ENCODE peak calls at places on chromosomes 16 and 17, in six cellular contexts. One of them, this sample, is unnamed.

GRCh38 chr16:50940275-50940854 is 198.5 kb downstream of the CYLD start:
- DNase-seq in OCI-M1: no peak
- DNase-seq in heart left ventricle: no peak
- DNase-seq in upper lobe of right lung: no peak
- DNase-seq in activated naive CD4-positive, alpha-beta T cell treated with anti-CD3 and anti-CD28 coated beads, Interleukin-2, amount 10 ng/mL, durations not matched to agents 7 days and 5 days: no peak
- DNase-seq in thoracic aorta: no peak
- DNase-seq in this sample: no peak

GRCh38 chr17:3754458-3755334 is 31.0 kb downstream of the HASPIN start:
- DNase-seq in OCI-M1: no peak
- DNase-seq in heart left ventricle: no peak
- DNase-seq in upper lobe of right lung: peak; percentile 95
- DNase-seq in activated naive CD4-positive, alpha-beta T cell treated with anti-CD3 and anti-CD28 coated beads, Interleukin-2, amount 10 ng/mL, durations not matched to agents 7 days and 5 days: peak; percentile 84
- DNase-seq in thoracic aorta: no peak
- DNase-seq in this sample: peak; percentile 87

GRCh38 chr16:57906385-57907316 is 64.3 kb downstream of the CNGB1 start:
- DNase-seq in OCI-M1: no peak
- DNase-seq in heart left ventricle: no peak
- DNase-seq in upper lobe of right lung: no peak
- DNase-seq in activated naive CD4-positive, alpha-beta T cell treated with anti-CD3 and anti-CD28 coated beads, Interleukin-2, amount 10 ng/mL, durations not matched to agents 7 days and 5 days: peak; percentile 54
- DNase-seq in thoracic aorta: no peak
- DNase-seq in this sample: no peak

GRCh38 chr17:8935194-8935593 is 30.3 kb downstream of the PIK3R5 start:
- DNase-seq in OCI-M1: no peak
- DNase-seq in heart left ventricle: no peak
- DNase-seq in upper lobe of right lung: peak; percentile 81
- DNase-seq in activated naive CD4-positive, alpha-beta T cell treated with anti-CD3 and anti-CD28 coated beads, Interleukin-2, amount 10 ng/mL, durations not matched to agents 7 days and 5 days: peak; percentile 52
- DNase-seq in thoracic aorta: no peak
- DNase-seq in this sample: peak; percentile 90

GRCh38 chr17:4043862-4044261 is 79.6 kb upstream of the ATP2A3 start:
- DNase-seq in OCI-M1: no peak
- DNase-seq in heart left ventricle: no peak
- DNase-seq in upper lobe of right lung: no peak
- DNase-seq in activated naive CD4-positive, alpha-beta T cell treated with anti-CD3 and anti-CD28 coated beads, Interleukin-2, amount 10 ng/mL, durations not matched to agents 7 days and 5 days: peak; percentile 53
- DNase-seq in thoracic aorta: no peak
- DNase-seq in this sample: no peak

GRCh38 chr17:42526031-42526444 is 10.0 kb upstream of the NAGLU start:
- DNase-seq in OCI-M1: no peak
- DNase-seq in heart left ventricle: peak; percentile 79
- DNase-seq in upper lobe of right lung: no peak
- DNase-seq in activated naive CD4-positive, alpha-beta T cell treated with anti-CD3 and anti-CD28 coated beads, Interleukin-2, amount 10 ng/mL, durations not matched to agents 7 days and 5 days: no peak
- DNase-seq in thoracic aorta: no peak
- DNase-seq in this sample: no peak

GRCh38 chr17:29112780-29113295 is 67.4 kb downstream of the MYO18A start:
- DNase-seq in OCI-M1: no peak
- DNase-seq in heart left ventricle: peak; percentile 52
- DNase-seq in upper lobe of right lung: no peak
- DNase-seq in activated naive CD4-positive, alpha-beta T cell treated with anti-CD3 and anti-CD28 coated beads, Interleukin-2, amount 10 ng/mL, durations not matched to agents 7 days and 5 days: no peak
- DNase-seq in thoracic aorta: no peak
- DNase-seq in this sample: no peak

GRCh38 chr17:74478369-74479100 is 12.1 kb downstream of the CD300A start:
- DNase-seq in OCI-M1: peak; percentile 87
- DNase-seq in heart left ventricle: no peak
- DNase-seq in upper lobe of right lung: no peak
- DNase-seq in activated naive CD4-positive, alpha-beta T cell treated with anti-CD3 and anti-CD28 coated beads, Interleukin-2, amount 10 ng/mL, durations not matched to agents 7 days and 5 days: peak; percentile 59
- DNase-seq in thoracic aorta: no peak
- DNase-seq in this sample: no peak

GRCh38 chr16:86011532-86011931 is 112.6 kb downstream of the IRF8 start:
- DNase-seq in OCI-M1: no peak
- DNase-seq in heart left ventricle: no peak
- DNase-seq in upper lobe of right lung: no peak
- DNase-seq in activated naive CD4-positive, alpha-beta T cell treated with anti-CD3 and anti-CD28 coated beads, Interleukin-2, amount 10 ng/mL, durations not matched to agents 7 days and 5 days: no peak
- DNase-seq in thoracic aorta: no peak
- DNase-seq in this sample: peak; percentile 6

GRCh38 chr17:4950075-4950756 is 703 bp upstream of the ENO3 start:
- DNase-seq in OCI-M1: peak; percentile 90
- DNase-seq in heart left ventricle: peak; percentile 75
- DNase-seq in upper lobe of right lung: peak; percentile 85
- DNase-seq in activated naive CD4-positive, alpha-beta T cell treated with anti-CD3 and anti-CD28 coated beads, Interleukin-2, amount 10 ng/mL, durations not matched to agents 7 days and 5 days: peak; percentile 50
- DNase-seq in thoracic aorta: no peak
- DNase-seq in this sample: peak; percentile 88

GRCh38 chr17:38704645-38705522 is at the start of gene MLLT6:
- DNase-seq in OCI-M1: peak; percentile 87
- DNase-seq in heart left ventricle: peak; percentile 88
- DNase-seq in upper lobe of right lung: peak; percentile 87
- DNase-seq in activated naive CD4-positive, alpha-beta T cell treated with anti-CD3 and anti-CD28 coated beads, Interleukin-2, amount 10 ng/mL, durations not matched to agents 7 days and 5 days: peak; percentile 84
- DNase-seq in thoracic aorta: no peak
- DNase-seq in this sample: peak; percentile 89

GRCh38 chr17:74730491-74731346 is 6.3 kb upstream of the RAB37 start:
- DNase-seq in OCI-M1: no peak
- DNase-seq in heart left ventricle: no peak
- DNase-seq in upper lobe of right lung: peak; percentile 55
- DNase-seq in activated naive CD4-positive, alpha-beta T cell treated with anti-CD3 and anti-CD28 coated beads, Interleukin-2, amount 10 ng/mL, durations not matched to agents 7 days and 5 days: peak; percentile 65
- DNase-seq in thoracic aorta: no peak
- DNase-seq in this sample: no peak

GRCh38 chr17:51263001-51263400 is 2.7 kb downstream of the UTP18 start:
- DNase-seq in OCI-M1: no peak
- DNase-seq in heart left ventricle: no peak
- DNase-seq in upper lobe of right lung: no peak
- DNase-seq in activated naive CD4-positive, alpha-beta T cell treated with anti-CD3 and anti-CD28 coated beads, Interleukin-2, amount 10 ng/mL, durations not matched to agents 7 days and 5 days: no peak
- DNase-seq in thoracic aorta: no peak
- DNase-seq in this sample: no peak

GRCh38 chr17:19487009-19487600 is 46.5 kb upstream of the SLC47A1 start:
- DNase-seq in OCI-M1: no peak
- DNase-seq in heart left ventricle: no peak
- DNase-seq in upper lobe of right lung: peak; percentile 40
- DNase-seq in activated naive CD4-positive, alpha-beta T cell treated with anti-CD3 and anti-CD28 coated beads, Interleukin-2, amount 10 ng/mL, durations not matched to agents 7 days and 5 days: no peak
- DNase-seq in thoracic aorta: no peak
- DNase-seq in this sample: peak; percentile 70

GRCh38 chr16:49961087-49961486 is 63.9 kb upstream of the CNEP1R1 start:
- DNase-seq in OCI-M1: no peak
- DNase-seq in heart left ventricle: no peak
- DNase-seq in upper lobe of right lung: no peak
- DNase-seq in activated naive CD4-positive, alpha-beta T cell treated with anti-CD3 and anti-CD28 coated beads, Interleukin-2, amount 10 ng/mL, durations not matched to agents 7 days and 5 days: no peak
- DNase-seq in thoracic aorta: no peak
- DNase-seq in this sample: no peak

GRCh38 chr17:44083250-44083849 is 12.8 kb downstream of the G6PC3 start:
- DNase-seq in OCI-M1: peak; percentile 27
- DNase-seq in heart left ventricle: no peak
- DNase-seq in upper lobe of right lung: peak; percentile 60
- DNase-seq in activated naive CD4-positive, alpha-beta T cell treated with anti-CD3 and anti-CD28 coated beads, Interleukin-2, amount 10 ng/mL, durations not matched to agents 7 days and 5 days: no peak
- DNase-seq in thoracic aorta: no peak
- DNase-seq in this sample: no peak

GRCh38 chr17:81387235-81388060 is 7.8 kb upstream of the BAHCC1 start:
- DNase-seq in OCI-M1: no peak
- DNase-seq in heart left ventricle: peak; percentile 80
- DNase-seq in upper lobe of right lung: peak; percentile 85
- DNase-seq in activated naive CD4-positive, alpha-beta T cell treated with anti-CD3 and anti-CD28 coated beads, Interleukin-2, amount 10 ng/mL, durations not matched to agents 7 days and 5 days: peak; percentile 69
- DNase-seq in thoracic aorta: no peak
- DNase-seq in this sample: no peak

GRCh38 chr16:88349903-88350900 is 32.6 kb upstream of the ZNF469 start:
- DNase-seq in OCI-M1: no peak
- DNase-seq in heart left ventricle: no peak
- DNase-seq in upper lobe of right lung: no peak
- DNase-seq in activated naive CD4-positive, alpha-beta T cell treated with anti-CD3 and anti-CD28 coated beads, Interleukin-2, amount 10 ng/mL, durations not matched to agents 7 days and 5 days: no peak
- DNase-seq in thoracic aorta: no peak
- DNase-seq in this sample: no peak

GRCh38 chr16:83453977-83454376 is 353.8 kb upstream of the HSBP1 start:
- DNase-seq in OCI-M1: no peak
- DNase-seq in heart left ventricle: no peak
- DNase-seq in upper lobe of right lung: no peak
- DNase-seq in activated naive CD4-positive, alpha-beta T cell treated with anti-CD3 and anti-CD28 coated beads, Interleukin-2, amount 10 ng/mL, durations not matched to agents 7 days and 5 days: no peak
- DNase-seq in thoracic aorta: no peak
- DNase-seq in this sample: no peak

GRCh38 chr17:42985225-42985624 is 4.9 kb downstream of the RUNDC1 start:
- DNase-seq in OCI-M1: peak; percentile 80
- DNase-seq in heart left ventricle: no peak
- DNase-seq in upper lobe of right lung: no peak
- DNase-seq in activated naive CD4-positive, alpha-beta T cell treated with anti-CD3 and anti-CD28 coated beads, Interleukin-2, amount 10 ng/mL, durations not matched to agents 7 days and 5 days: no peak
- DNase-seq in thoracic aorta: no peak
- DNase-seq in this sample: no peak

GRCh38 chr17:63163158-63163520 is 197.1 kb downstream of the TANC2 start:
- DNase-seq in OCI-M1: no peak
- DNase-seq in heart left ventricle: no peak
- DNase-seq in upper lobe of right lung: no peak
- DNase-seq in activated naive CD4-positive, alpha-beta T cell treated with anti-CD3 and anti-CD28 coated beads, Interleukin-2, amount 10 ng/mL, durations not matched to agents 7 days and 5 days: no peak
- DNase-seq in thoracic aorta: no peak
- DNase-seq in this sample: no peak

GRCh38 chr16:25034916-25035315 is 19.7 kb upstream of the ARHGAP17 start:
- DNase-seq in OCI-M1: no peak
- DNase-seq in heart left ventricle: no peak
- DNase-seq in upper lobe of right lung: no peak
- DNase-seq in activated naive CD4-positive, alpha-beta T cell treated with anti-CD3 and anti-CD28 coated beads, Interleukin-2, amount 10 ng/mL, durations not matched to agents 7 days and 5 days: no peak
- DNase-seq in thoracic aorta: no peak
- DNase-seq in this sample: no peak

This sample was measured in cardiac septum.